ENCODE peak calls at places on chromosomes 7 and 10, in nine cellular contexts. Q is BE2C, K is iPS DF 6.9, O is naive B cell, P is LoVo, U is upper lobe of right lung, N is fibroblast of mammary gland, H is amniotic stem cell, C is IMR-90. X is an unnamed sample.

GRCh38 chr7:18352339-18353255 is 143.0 kb upstream of the HDAC9 start:
- DNase-seq in Q (peak; percentile 64), K (no peak), O (no peak), P (peak; percentile 78), U (no peak), N (peak; percentile 78), H (no peak), C (peak; percentile 81), X (peak; percentile 35)

GRCh38 chr10:23412223-23412622 is 26.7 kb upstream of the OTUD1 start:
- DNase-seq in Q (no peak), K (no peak), O (no peak), P (peak; percentile 5), U (no peak), N (peak; percentile 77), H (no peak), C (peak; percentile 48), X (no peak)

GRCh38 chr7:38220452-38220851 is 42.4 kb downstream of the STARD3NL start:
- DNase-seq in Q (no peak), K (no peak), O (no peak), P (no peak), U (no peak), N (no peak), H (no peak), C (no peak), X (no peak)

GRCh38 chr10:3255616-3256015 is 83.0 kb upstream of the PITRM1 start:
- DNase-seq in Q (no peak), K (no peak), O (no peak), P (no peak), U (no peak), N (no peak), H (no peak), C (no peak), X (no peak)

GRCh38 chr10:78306358-78306757 is 272.7 kb downstream of the RPS24 start:
- DNase-seq in Q (no peak), K (no peak), O (no peak), P (no peak), U (no peak), N (no peak), H (no peak), C (no peak), X (no peak)

GRCh38 chr10:132144086-132144485 is 42.7 kb upstream of the DPYSL4 start:
- DNase-seq in Q (peak; percentile 3), K (no peak), O (no peak), P (no peak), U (no peak), N (no peak), H (no peak), C (no peak), X (no peak)

GRCh38 chr7:43642897-43643630 is 60.2 kb downstream of the STK17A start:
- DNase-seq in Q (no peak), K (no peak), O (no peak), P (no peak), U (no peak), N (no peak), H (no peak), C (no peak), X (no peak)

GRCh38 chr7:8063706-8064297 is 95.2 kb downstream of the GLCCI1 start:
- DNase-seq in Q (no peak), K (no peak), O (no peak), P (peak; percentile 11), U (no peak), N (peak; percentile 38), H (no peak), C (peak; percentile 23), X (no peak)

GRCh38 chr10:88881922-88882645 is 2.0 kb downstream of the STAMBPL1 start:
- DNase-seq in Q (no peak), K (no peak), O (no peak), P (no peak), U (no peak), N (no peak), H (no peak), C (no peak), X (no peak)

GRCh38 chr10:27637601-27638000 is 108.0 kb downstream of the MKX start:
- DNase-seq in Q (no peak), K (no peak), O (no peak), P (no peak), U (no peak), N (no peak), H (peak; percentile 29), C (peak; percentile 6), X (no peak)

GRCh38 chr7:155753446-155753965 is 58.8 kb downstream of the SHH start:
- DNase-seq in Q (no peak), K (no peak), O (no peak), P (no peak), U (no peak), N (peak; percentile 31), H (no peak), C (no peak), X (no peak)

GRCh38 chr10:72597897-72598296 is 28.0 kb downstream of the MICU1 start:
- DNase-seq in Q (no peak), K (no peak), O (no peak), P (no peak), U (no peak), N (no peak), H (no peak), C (peak; percentile 40), X (no peak)

GRCh38 chr7:43092819-43093218 is 19.6 kb upstream of the HECW1 start:
- DNase-seq in Q (no peak), K (no peak), O (no peak), P (no peak), U (no peak), N (no peak), H (no peak), C (no peak), X (no peak)

GRCh38 chr10:48594799-48595198 is 10.1 kb downstream of the ARHGAP22 start:
- DNase-seq in Q (no peak), K (no peak), O (no peak), P (no peak), U (no peak), N (no peak), H (no peak), C (no peak), X (no peak)

GRCh38 chr7:143385891-143386781 is 5.0 kb downstream of the ZYX start:
- DNase-seq in Q (peak; percentile 44), K (no peak), O (no peak), P (no peak), U (peak; percentile 71), N (peak; percentile 63), H (no peak), C (no peak), X (no peak)

GRCh38 chr7:30102281-30102680 is 32.5 kb upstream of the MTURN start:
- DNase-seq in Q (no peak), K (no peak), O (no peak), P (no peak), U (no peak), N (no peak), H (no peak), C (no peak), X (no peak)

GRCh38 chr10:4181075-4181474 is 396.1 kb upstream of the KLF6 start:
- DNase-seq in Q (no peak), K (no peak), O (no peak), P (no peak), U (no peak), N (no peak), H (no peak), C (no peak), X (no peak)

GRCh38 chr10:44569193-44570091 is 184.5 kb upstream of the CXCL12 start:
- DNase-seq in Q (no peak), K (no peak), O (no peak), P (no peak), U (no peak), N (peak; percentile 88), H (peak; percentile 52), C (peak; percentile 89), X (peak; percentile 91)

GRCh38 chr10:70915206-70915605 is 26.8 kb upstream of the PCBD1 start:
- DNase-seq in Q (no peak), K (no peak), O (no peak), P (no peak), U (no peak), N (no peak), H (no peak), C (no peak), X (no peak)

GRCh38 chr10:480928-481551 is 208.4 kb downstream of the DIP2C start:
- DNase-seq in Q (peak; percentile 63), K (no peak), O (no peak), P (no peak), U (peak; percentile 47), N (peak; percentile 35), H (no peak), C (peak; percentile 57), X (no peak)

GRCh38 chr10:28532223-28532508 is 752 bp upstream of the WAC start:
- DNase-seq in Q (peak; percentile 64), K (no peak), O (no peak), P (peak; percentile 33), U (no peak), N (peak; percentile 40), H (no peak), C (no peak), X (peak; percentile 39)

GRCh38 chr10:100654835-100655759 is 90.3 kb upstream of the PAX2 start:
- DNase-seq in Q (peak; percentile 60), K (no peak), O (no peak), P (no peak), U (no peak), N (no peak), H (no peak), C (no peak), X (no peak)

GRCh38 chr10:28947209-28947608 is 269.9 kb downstream of the BAMBI start:
- DNase-seq in Q (no peak), K (no peak), O (no peak), P (no peak), U (no peak), N (peak; percentile 24), H (no peak), C (peak; percentile 21), X (no peak)

GRCh38 chr7:5694221-5694754 is 87.2 kb downstream of the RNF216 start:
- DNase-seq in Q (no peak), K (no peak), O (no peak), P (no peak), U (no peak), N (peak; percentile 96), H (peak; percentile 66), C (peak; percentile 97), X (peak; percentile 69)

GRCh38 chr7:113824117-113824823 is 94.5 kb downstream of the PPP1R3A start:
- DNase-seq in Q (no peak), K (no peak), O (no peak), P (peak; percentile 23), U (no peak), N (no peak), H (no peak), C (no peak), X (no peak)

GRCh38 chr10:26215923-26216576 is 524 bp upstream of the GAD2 start:
- DNase-seq in Q (no peak), K (no peak), O (no peak), P (no peak), U (peak; percentile 69), N (peak; percentile 1), H (no peak), C (no peak), X (no peak)

GRCh38 chr7:31814187-31814586 is 127.2 kb downstream of the PPP1R17 start:
- DNase-seq in Q (no peak), K (no peak), O (no peak), P (peak; percentile 5), U (no peak), N (peak; percentile 24), H (no peak), C (no peak), X (no peak)